ENCODE peak calls at places on chromosomes 3 and 15, in eight cellular contexts. G is endothelial cell of umbilical vein, F is suprapubic skin, T is WTC11, E is left ventricle myocardium inferior, J is uterus, O is progenitor cell of endocrine pancreas, Y is A549. R is an unnamed sample.

GRCh38 chr15:100712226-100712625 is 109.8 kb downstream of the ASB7 start:
- DNase-seq in G (no peak), J (peak; percentile 75), E (peak; percentile 63), Y (no peak), T (no peak), F (peak; percentile 59), O (no peak), R (no peak)

GRCh38 chr3:59189561-59190338 is 139.9 kb upstream of the CFAP20DC start:
- DNase-seq in F (no peak), O (no peak), T (no peak), G (no peak), J (no peak), Y (peak; percentile 17), E (no peak), R (no peak)

GRCh38 chr3:4643904-4644547 is 150.9 kb downstream of the ITPR1 start:
- DNase-seq in O (no peak), F (no peak), Y (no peak), G (no peak), J (no peak), T (no peak), E (no peak), R (no peak)

GRCh38 chr15:69762373-69763148 is 309.9 kb downstream of the RPLP1 start:
- DNase-seq in J (no peak), G (no peak), T (peak; percentile 51), Y (no peak), E (no peak), F (no peak), O (no peak), R (no peak)

GRCh38 chr15:96338772-96339661 is 8.5 kb downstream of the NR2F2 start:
- DNase-seq in E (no peak), T (no peak), J (no peak), Y (no peak), G (peak; percentile 72), F (no peak), O (no peak), R (no peak)

GRCh38 chr3:112514527-112515128 is 15.4 kb upstream of the BTLA start:
- DNase-seq in G (no peak), F (no peak), T (no peak), J (no peak), E (no peak), Y (no peak), O (no peak), R (no peak)

GRCh38 chr3:115623414-115623868 is at the start of gene GAP43:
- DNase-seq in T (peak; percentile 73), E (peak; percentile 25), F (no peak), J (peak; percentile 19), G (peak; percentile 23), Y (peak; percentile 45), O (no peak), R (no peak)

GRCh38 chr15:42175671-42176070 is 19.2 kb upstream of the PLA2G4F start:
- DNase-seq in E (no peak), F (no peak), G (peak; percentile 75), Y (no peak), O (no peak), J (no peak), T (no peak), R (no peak)

GRCh38 chr3:185460719-185461350 is 38.0 kb downstream of the TMEM41A start:
- DNase-seq in T (no peak), G (peak; percentile 37), O (no peak), E (no peak), Y (peak; percentile 26), F (no peak), J (no peak), R (no peak)

GRCh38 chr3:71219744-71220638 is 363.5 kb downstream of the FOXP1 start:
- DNase-seq in O (no peak), F (no peak), G (no peak), J (no peak), Y (no peak), E (no peak), T (no peak), R (no peak)

GRCh38 chr3:121574449-121574848 is 6.7 kb downstream of the ARGFX start:
- DNase-seq in Y (peak; percentile 65), J (no peak), F (no peak), O (no peak), E (no peak), G (no peak), T (peak; percentile 49), R (no peak)

GRCh38 chr15:83733206-83733605 is 79.3 kb downstream of the ADAMTSL3 start:
- DNase-seq in O (no peak), F (no peak), T (no peak), Y (peak; percentile 31), G (no peak), J (no peak), E (no peak), R (no peak)

GRCh38 chr3:59555593-59556315 is 505.9 kb upstream of the CFAP20DC start:
- DNase-seq in Y (no peak), E (no peak), G (no peak), J (no peak), T (no peak), O (no peak), F (no peak), R (no peak)

GRCh38 chr3:49636883-49637609 is 37.1 kb upstream of the APEH start:
- DNase-seq in F (no peak), G (no peak), J (no peak), E (no peak), Y (no peak), O (no peak), T (no peak), R (no peak)

GRCh38 chr15:74240002-74240568 is 4.0 kb downstream of the CCDC33 start:
- DNase-seq in Y (peak; percentile 93), E (peak; percentile 85), T (peak; percentile 23), J (peak; percentile 48), F (no peak), G (peak; percentile 92), O (no peak), R (no peak)

DNA sequence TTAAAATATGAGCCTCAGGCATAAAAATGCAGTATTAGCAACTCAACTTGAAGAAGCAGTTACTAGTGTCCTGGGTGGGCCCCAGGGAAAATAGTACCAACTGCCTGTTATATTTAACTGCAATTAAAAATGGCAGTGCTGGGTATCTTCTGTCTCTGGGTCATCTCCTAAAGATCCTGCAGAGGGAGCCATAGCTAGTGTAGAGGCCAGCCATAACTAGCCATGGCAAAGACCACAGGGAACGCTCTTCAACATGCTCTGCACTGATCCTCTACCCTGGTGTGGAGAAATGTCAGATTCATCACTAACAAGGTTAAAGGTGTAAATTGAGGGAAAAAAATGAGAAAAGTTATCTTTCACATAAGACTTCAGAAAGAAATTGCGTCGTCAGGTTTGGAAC is 181.3 kb downstream of the SNRPN start:
- DNase-seq in J (no peak), F (no peak), E (no peak), O (no peak), T (no peak), Y (peak; percentile 7), G (peak; percentile 8), R (no peak)
- TF ChIP-seq CTCF in J (no peak), F (no peak), E (peak; percentile 54), O (peak; percentile 31), T (peak; percentile 22), Y (no peak), G (peak; percentile 33), R (no peak)

GRCh38 chr3:11157406-11157805 is 3.1 kb downstream of the HRH1 start:
- DNase-seq in O (no peak), F (peak; percentile 39), E (no peak), G (no peak), J (no peak), Y (no peak), T (no peak), R (no peak)

GRCh38 chr3:11159421-11159904 is 5.2 kb downstream of the HRH1 start:
- DNase-seq in O (no peak), Y (no peak), G (no peak), T (no peak), E (no peak), J (peak; percentile 61), F (no peak), R (no peak)

GRCh38 chr3:11162401-11163345 is 8.4 kb downstream of the HRH1 start:
- DNase-seq in G (no peak), Y (no peak), J (no peak), T (no peak), E (no peak), O (no peak), F (peak; percentile 15), R (no peak)

GRCh38 chr3:11165457-11165856 is 11.2 kb downstream of the HRH1 start:
- DNase-seq in J (no peak), E (no peak), F (peak; percentile 22), T (no peak), O (no peak), G (no peak), Y (no peak), R (no peak)

DNA sequence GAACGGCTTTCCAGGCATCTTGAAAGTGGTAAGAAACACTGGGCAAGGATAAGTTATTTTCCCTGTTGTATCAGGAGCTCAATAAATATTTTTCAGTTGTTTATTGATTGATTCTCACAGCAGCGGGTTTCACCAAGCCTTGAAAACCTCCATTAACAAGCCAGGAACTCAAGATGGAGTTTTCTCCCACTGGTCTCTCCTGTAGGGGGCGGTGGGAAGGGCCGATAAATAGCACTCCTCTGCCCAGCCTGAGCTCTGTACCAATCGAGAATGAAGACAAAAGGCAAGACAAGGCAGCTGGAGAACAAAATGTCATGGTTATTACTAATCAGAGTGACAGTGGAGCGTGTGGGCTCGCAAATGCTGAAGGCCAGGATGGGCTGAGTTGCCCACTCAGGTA is 7.4 kb downstream of the HRH1 start:
- DNase-seq in E (no peak), J (no peak), O (no peak), Y (no peak), G (no peak), T (peak; percentile 25), F (no peak), R (no peak)
- TF ChIP-seq CTCF in E (no peak), J (no peak), O (no peak), Y (no peak), G (no peak), T (no peak), F (no peak), R (no peak)

GRCh38 chr3:852033-852432 is 240.8 kb upstream of the CNTN6 start:
- DNase-seq in G (no peak), E (no peak), T (no peak), F (no peak), J (no peak), O (no peak), Y (no peak), R (no peak)
- TF ChIP-seq CTCF in G (no peak), E (no peak), T (no peak), F (no peak), J (no peak), O (no peak), Y (no peak), R (no peak)

DNA sequence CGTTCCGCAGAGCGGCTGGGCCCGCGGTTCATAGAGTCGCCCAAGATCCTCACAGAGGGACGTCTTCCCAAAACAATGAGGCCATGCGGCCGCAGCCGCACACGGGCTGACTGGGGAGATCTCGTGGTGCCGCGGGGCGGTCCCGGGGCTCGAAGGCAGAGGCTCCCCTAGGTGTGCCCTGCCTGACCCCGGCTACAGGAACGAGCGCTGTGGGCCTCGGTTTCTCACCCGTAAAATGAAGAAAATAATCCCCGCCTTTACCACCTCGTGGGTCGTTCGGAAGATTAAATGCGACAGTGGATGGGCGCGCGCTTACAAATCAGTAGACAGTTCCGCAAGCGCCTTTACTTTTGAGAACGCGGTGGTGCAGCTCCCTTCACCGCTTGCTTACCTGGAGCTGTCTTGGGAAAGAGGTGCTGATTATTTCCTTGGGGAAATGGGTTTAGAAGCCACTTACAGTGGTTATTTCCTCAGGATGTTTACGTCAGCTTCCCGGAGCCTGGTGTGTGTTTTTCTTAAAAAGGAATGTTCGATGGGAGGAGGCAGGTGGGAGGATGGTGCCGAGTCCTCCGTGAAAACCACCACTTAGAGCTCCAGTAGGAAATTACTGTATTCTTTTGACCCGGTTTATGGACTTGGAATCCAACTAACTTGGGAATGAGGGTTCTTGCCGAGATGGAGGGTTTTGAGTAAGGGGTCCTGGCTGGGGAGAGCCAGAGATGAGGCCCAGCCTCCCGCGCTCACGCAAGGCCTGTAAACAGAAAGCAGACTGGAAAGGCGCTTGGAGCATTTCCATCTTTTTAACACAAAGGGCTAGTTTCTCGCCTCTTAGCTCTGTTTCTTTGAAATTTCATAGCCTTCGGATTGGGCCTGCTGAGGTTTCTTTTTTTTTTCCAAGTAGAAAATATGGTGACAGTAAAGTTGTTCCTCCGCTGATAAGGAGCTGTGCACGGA is 2.0 kb upstream of the MEX3B start:
- DNase-seq in J (no peak), Y (no peak), O (no peak), F (no peak), G (peak; percentile 51), E (no peak), T (peak; percentile 39), R (no peak)
- TF ChIP-seq CTCF in J (no peak), Y (no peak), O (no peak), F (no peak), G (no peak), E (peak; percentile 28), T (peak; percentile 11), R (no peak)

R was measured in activated B cell treated with CpG ODN at 0.5 μM for 24 hours.